ENCODE peak calls at places on chromosomes 12 and 14, in nine cellular contexts. One of them, this sample, is unnamed.

GRCh38 chr12:70692681-70693288 is 55.6 kb upstream of the PTPRB start:
- DNase-seq in AG10803: peak; percentile 44
- DNase-seq in AG09309: peak; percentile 21
- DNase-seq in fibroblast of the aortic adventitia: peak; percentile 68
- DNase-seq in stomach: no peak
- DNase-seq in D721Med: no peak
- DNase-seq in ovary: no peak
- DNase-seq in BE2C: no peak
- DNase-seq in Caco-2: no peak
- DNase-seq in this sample: no peak

GRCh38 chr12:53289891-53290290 is 5.5 kb upstream of the PFDN5 start:
- DNase-seq in stomach: no peak
- DNase-seq in AG10803: peak; percentile 29
- DNase-seq in Caco-2: no peak
- DNase-seq in AG09309: no peak
- DNase-seq in ovary: no peak
- DNase-seq in fibroblast of the aortic adventitia: peak; percentile 29
- DNase-seq in D721Med: no peak
- DNase-seq in BE2C: no peak
- DNase-seq in this sample: no peak

GRCh38 chr14:71647086-71647784 is 285.0 kb upstream of the RGS6 start:
- DNase-seq in AG10803: no peak
- DNase-seq in fibroblast of the aortic adventitia: no peak
- DNase-seq in BE2C: no peak
- DNase-seq in Caco-2: peak; percentile 69
- DNase-seq in D721Med: no peak
- DNase-seq in stomach: peak; percentile 34
- DNase-seq in AG09309: no peak
- DNase-seq in ovary: no peak
- DNase-seq in this sample: no peak

GRCh38 chr14:65770681-65771080 is 358.2 kb downstream of the FUT8 start:
- DNase-seq in AG09309: no peak
- DNase-seq in D721Med: no peak
- DNase-seq in BE2C: no peak
- DNase-seq in stomach: no peak
- DNase-seq in ovary: no peak
- DNase-seq in Caco-2: no peak
- DNase-seq in fibroblast of the aortic adventitia: no peak
- DNase-seq in AG10803: no peak
- DNase-seq in this sample: no peak

GRCh38 chr12:52527121-52527800 is 7.1 kb upstream of the KRT5 start:
- DNase-seq in BE2C: no peak
- DNase-seq in ovary: no peak
- DNase-seq in stomach: no peak
- DNase-seq in AG09309: no peak
- DNase-seq in AG10803: no peak
- DNase-seq in D721Med: no peak
- DNase-seq in Caco-2: no peak
- DNase-seq in fibroblast of the aortic adventitia: no peak
- DNase-seq in this sample: peak; percentile 24

GRCh38 chr14:92702441-92702918 is 45.9 kb downstream of the LGMN start:
- DNase-seq in stomach: no peak
- DNase-seq in Caco-2: no peak
- DNase-seq in BE2C: no peak
- DNase-seq in AG09309: no peak
- DNase-seq in ovary: no peak
- DNase-seq in AG10803: no peak
- DNase-seq in D721Med: no peak
- DNase-seq in fibroblast of the aortic adventitia: no peak
- DNase-seq in this sample: no peak

GRCh38 chr14:60805881-60806569 is 71.5 kb downstream of the MNAT1 start:
- DNase-seq in Caco-2: no peak
- DNase-seq in BE2C: no peak
- DNase-seq in AG10803: peak; percentile 42
- DNase-seq in stomach: no peak
- DNase-seq in D721Med: no peak
- DNase-seq in AG09309: peak; percentile 28
- DNase-seq in ovary: no peak
- DNase-seq in fibroblast of the aortic adventitia: peak; percentile 81
- DNase-seq in this sample: no peak

GRCh38 chr12:110576504-110576903 is 6.6 kb downstream of the PPTC7 start:
- DNase-seq in stomach: no peak
- DNase-seq in D721Med: no peak
- DNase-seq in AG09309: no peak
- DNase-seq in ovary: no peak
- DNase-seq in AG10803: no peak
- DNase-seq in BE2C: no peak
- DNase-seq in fibroblast of the aortic adventitia: no peak
- DNase-seq in Caco-2: no peak
- DNase-seq in this sample: no peak

DNA sequence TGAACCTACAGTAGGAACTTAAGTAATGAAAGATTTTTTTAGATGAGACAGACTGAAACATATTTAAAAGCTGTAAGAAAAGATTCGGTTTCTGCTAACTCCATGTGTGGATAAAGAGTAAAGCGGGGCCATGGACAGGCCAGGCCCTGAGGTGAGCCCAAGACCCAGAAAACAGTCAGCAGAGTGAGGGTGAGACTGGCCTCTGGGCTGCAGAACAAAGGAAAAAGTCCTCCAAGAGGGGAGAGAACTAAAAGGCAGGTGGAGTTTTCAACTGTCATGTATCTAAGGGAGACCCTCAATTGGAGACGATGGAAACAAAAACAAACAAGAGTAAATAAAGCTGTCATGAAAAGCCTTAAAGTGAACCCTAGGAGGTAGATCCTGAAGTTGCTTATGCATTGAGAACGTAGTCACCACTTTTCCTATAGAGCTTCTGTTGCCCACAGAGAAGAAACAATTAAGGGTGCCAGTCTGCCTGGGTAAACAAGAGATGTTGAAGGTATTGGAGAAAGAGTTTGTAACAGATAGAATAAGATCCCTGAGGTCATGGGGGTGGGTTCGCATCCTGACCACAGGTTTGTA is 268.9 kb upstream of the PDE3A start:
- DNase-seq in D721Med: no peak
- DNase-seq in AG09309: no peak
- DNase-seq in Caco-2: no peak
- DNase-seq in ovary: no peak
- DNase-seq in BE2C: no peak
- DNase-seq in AG10803: no peak
- DNase-seq in stomach: no peak
- DNase-seq in fibroblast of the aortic adventitia: no peak
- DNase-seq in this sample: no peak
- TF ChIP-seq CTCF in D721Med: no peak
- TF ChIP-seq CTCF in AG09309: no peak
- TF ChIP-seq CTCF in Caco-2: no peak
- TF ChIP-seq CTCF in ovary: no peak
- TF ChIP-seq CTCF in BE2C: no peak
- TF ChIP-seq CTCF in AG10803: no peak
- TF ChIP-seq CTCF in stomach: no peak
- TF ChIP-seq CTCF in fibroblast of the aortic adventitia: no peak
- TF ChIP-seq CTCF in this sample: no peak

GRCh38 chr14:38207830-38208815 is at the start of gene SSTR1:
- DNase-seq in BE2C: no peak
- DNase-seq in fibroblast of the aortic adventitia: peak; percentile 4
- DNase-seq in ovary: no peak
- DNase-seq in Caco-2: peak; percentile 74
- DNase-seq in AG10803: peak; percentile 32
- DNase-seq in AG09309: no peak
- DNase-seq in D721Med: no peak
- DNase-seq in stomach: peak; percentile 94
- DNase-seq in this sample: no peak

GRCh38 chr14:38210587-38211257 is 3.0 kb downstream of the SSTR1 start:
- DNase-seq in Caco-2: no peak
- DNase-seq in BE2C: peak; percentile 32
- DNase-seq in stomach: peak; percentile 68
- DNase-seq in AG10803: peak; percentile 72
- DNase-seq in ovary: no peak
- DNase-seq in fibroblast of the aortic adventitia: peak; percentile 36
- DNase-seq in D721Med: no peak
- DNase-seq in AG09309: no peak
- DNase-seq in this sample: no peak

GRCh38 chr14:38208825-38209562 is 1.3 kb downstream of the SSTR1 start:
- DNase-seq in ovary: no peak
- DNase-seq in BE2C: peak; percentile 36
- DNase-seq in AG09309: peak; percentile 71
- DNase-seq in stomach: peak; percentile 88
- DNase-seq in AG10803: peak; percentile 83
- DNase-seq in fibroblast of the aortic adventitia: peak; percentile 17
- DNase-seq in Caco-2: peak; percentile 85
- DNase-seq in D721Med: no peak
- DNase-seq in this sample: peak; percentile 59

GRCh38 chr14:38210168-38210567 is 2.5 kb downstream of the SSTR1 start:
- DNase-seq in BE2C: no peak
- DNase-seq in fibroblast of the aortic adventitia: peak; percentile 20
- DNase-seq in stomach: peak; percentile 45
- DNase-seq in AG09309: peak; percentile 69
- DNase-seq in Caco-2: no peak
- DNase-seq in AG10803: peak; percentile 84
- DNase-seq in ovary: no peak
- DNase-seq in D721Med: no peak
- DNase-seq in this sample: no peak

GRCh38 chr14:38209572-38210159 is 2.0 kb downstream of the SSTR1 start:
- DNase-seq in Caco-2: no peak
- DNase-seq in AG09309: no peak
- DNase-seq in D721Med: no peak
- DNase-seq in fibroblast of the aortic adventitia: no peak
- DNase-seq in ovary: no peak
- DNase-seq in BE2C: no peak
- DNase-seq in stomach: peak; percentile 31
- DNase-seq in AG10803: peak; percentile 40
- DNase-seq in this sample: no peak
- TF ChIP-seq CTCF in Caco-2: no peak
- TF ChIP-seq CTCF in AG09309: no peak
- TF ChIP-seq CTCF in D721Med: no peak
- TF ChIP-seq CTCF in fibroblast of the aortic adventitia: no peak
- TF ChIP-seq CTCF in ovary: no peak
- TF ChIP-seq CTCF in BE2C: no peak
- TF ChIP-seq CTCF in stomach: no peak
- TF ChIP-seq CTCF in AG10803: no peak
- TF ChIP-seq CTCF in this sample: no peak

DNA sequence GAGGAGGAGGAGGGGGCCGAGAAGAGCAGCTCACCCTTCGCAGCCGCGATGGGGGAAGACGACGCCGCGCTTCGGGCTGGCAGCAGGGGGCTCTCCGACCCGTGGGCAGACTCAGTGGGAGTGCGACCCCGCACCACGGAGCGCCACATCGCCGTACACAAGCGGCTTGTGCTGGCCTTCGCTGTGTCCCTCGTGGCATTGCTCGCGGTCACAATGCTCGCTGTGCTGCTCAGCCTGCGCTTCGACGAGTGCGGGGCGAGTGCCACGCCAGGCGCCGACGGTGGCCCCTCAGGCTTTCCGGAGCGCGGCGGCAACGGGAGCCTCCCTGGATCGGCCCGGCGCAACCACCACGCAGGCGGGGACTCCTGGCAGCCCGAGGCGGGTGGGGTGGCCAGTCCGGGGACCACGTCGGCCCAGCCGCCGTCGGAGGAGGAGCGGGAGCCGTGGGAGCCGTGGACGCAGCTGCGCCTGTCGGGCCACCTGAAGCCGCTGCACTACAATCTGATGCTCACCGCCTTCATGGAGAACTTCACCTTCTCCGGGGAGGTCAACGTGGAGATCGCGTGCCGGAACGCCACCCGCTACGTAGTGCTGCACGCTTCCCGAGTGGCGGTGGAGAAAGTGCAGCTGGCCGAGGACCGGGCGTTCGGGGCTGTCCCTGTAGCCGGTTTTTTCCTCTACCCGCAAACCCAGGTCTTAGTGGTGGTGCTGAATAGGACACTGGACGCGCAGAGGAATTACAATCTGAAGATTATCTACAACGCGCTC is 745 bp downstream of the TRHDE start:
- DNase-seq in ovary: peak; percentile 41
- DNase-seq in AG10803: no peak
- DNase-seq in D721Med: peak; percentile 36
- DNase-seq in AG09309: no peak
- DNase-seq in Caco-2: no peak
- DNase-seq in BE2C: no peak
- DNase-seq in fibroblast of the aortic adventitia: no peak
- DNase-seq in stomach: no peak
- DNase-seq in this sample: peak; percentile 19
- TF ChIP-seq CTCF in ovary: no peak
- TF ChIP-seq CTCF in AG10803: no peak
- TF ChIP-seq CTCF in D721Med: peak; percentile 3
- TF ChIP-seq CTCF in AG09309: no peak
- TF ChIP-seq CTCF in Caco-2: no peak
- TF ChIP-seq CTCF in BE2C: no peak
- TF ChIP-seq CTCF in fibroblast of the aortic adventitia: no peak
- TF ChIP-seq CTCF in stomach: no peak
- TF ChIP-seq CTCF in this sample: no peak

GRCh38 chr12:94677778-94678177 is 27.4 kb upstream of the TMCC3 start:
- DNase-seq in BE2C: no peak
- DNase-seq in stomach: peak; percentile 27
- DNase-seq in AG10803: no peak
- DNase-seq in AG09309: no peak
- DNase-seq in fibroblast of the aortic adventitia: no peak
- DNase-seq in D721Med: no peak
- DNase-seq in ovary: no peak
- DNase-seq in Caco-2: no peak
- DNase-seq in this sample: no peak

GRCh38 chr12:94673951-94674570 is 23.7 kb upstream of the TMCC3 start:
- DNase-seq in AG09309: no peak
- DNase-seq in stomach: no peak
- DNase-seq in D721Med: no peak
- DNase-seq in AG10803: no peak
- DNase-seq in ovary: no peak
- DNase-seq in Caco-2: no peak
- DNase-seq in BE2C: no peak
- DNase-seq in fibroblast of the aortic adventitia: peak; percentile 65
- DNase-seq in this sample: no peak

GRCh38 chr12:94676922-94677321 is 26.6 kb upstream of the TMCC3 start:
- DNase-seq in Caco-2: no peak
- DNase-seq in ovary: no peak
- DNase-seq in D721Med: no peak
- DNase-seq in BE2C: no peak
- DNase-seq in stomach: no peak
- DNase-seq in AG10803: no peak
- DNase-seq in fibroblast of the aortic adventitia: no peak
- DNase-seq in AG09309: no peak
- DNase-seq in this sample: no peak

GRCh38 chr12:94674835-94675234 is 24.5 kb upstream of the TMCC3 start:
- DNase-seq in Caco-2: no peak
- DNase-seq in stomach: no peak
- DNase-seq in fibroblast of the aortic adventitia: peak; percentile 12
- DNase-seq in ovary: no peak
- DNase-seq in AG09309: no peak
- DNase-seq in BE2C: no peak
- DNase-seq in AG10803: no peak
- DNase-seq in D721Med: no peak
- DNase-seq in this sample: no peak

DNA sequence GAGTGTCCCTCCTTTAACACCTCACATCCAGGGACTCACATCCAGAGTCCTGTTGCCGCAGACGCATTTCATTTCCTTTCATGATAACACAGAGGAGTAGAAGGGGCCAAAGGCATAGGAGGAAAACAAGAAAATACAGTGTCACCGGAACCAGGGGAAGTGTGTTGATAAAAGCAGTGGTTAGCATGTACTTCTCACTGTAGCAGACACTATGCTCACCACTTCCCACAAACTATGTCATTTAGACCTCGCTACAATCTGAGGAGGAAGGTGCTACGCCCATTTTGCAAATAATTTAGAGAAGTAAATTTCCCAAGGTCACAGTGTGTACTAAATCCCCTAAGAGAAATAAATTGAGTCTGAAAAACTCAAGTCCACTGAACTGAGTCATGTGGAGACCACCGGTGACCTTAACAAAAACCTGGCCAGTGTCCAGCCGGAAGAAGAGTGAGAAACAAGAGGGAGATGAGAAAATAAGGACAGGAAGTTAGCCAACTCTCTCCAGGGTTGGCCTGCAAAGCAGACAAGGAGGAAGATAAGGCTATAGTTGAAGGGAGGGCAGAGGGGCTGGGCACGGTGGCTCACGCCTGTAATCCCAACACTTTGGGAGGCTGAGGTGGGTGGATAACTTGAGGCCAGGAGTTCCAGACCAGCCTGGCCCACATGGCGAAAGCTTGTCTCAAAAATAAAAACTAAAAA is 25.8 kb upstream of the TMCC3 start:
- DNase-seq in BE2C: no peak
- DNase-seq in ovary: peak; percentile 30
- DNase-seq in stomach: peak; percentile 52
- DNase-seq in AG09309: no peak
- DNase-seq in Caco-2: no peak
- DNase-seq in AG10803: no peak
- DNase-seq in fibroblast of the aortic adventitia: no peak
- DNase-seq in D721Med: no peak
- DNase-seq in this sample: no peak
- TF ChIP-seq CTCF in BE2C: no peak
- TF ChIP-seq CTCF in ovary: no peak
- TF ChIP-seq CTCF in stomach: no peak
- TF ChIP-seq CTCF in AG09309: no peak
- TF ChIP-seq CTCF in Caco-2: no peak
- TF ChIP-seq CTCF in AG10803: no peak
- TF ChIP-seq CTCF in fibroblast of the aortic adventitia: no peak
- TF ChIP-seq CTCF in D721Med: no peak
- TF ChIP-seq CTCF in this sample: no peak